ENCODE peak calls at places on chromosomes 6 and 20, in seven cellular contexts. One of them, this sample, is unnamed.

GRCh38 chr6:152635949-152636674 is 1.1 kb downstream of the SYNE1 start:
- DNase-seq in neural progenitor cell: peak
- DNase-seq in MM.1S: no peak
- DNase-seq in GM23248: peak
- DNase-seq in SK-N-SH: peak
- DNase-seq in hepatocyte: peak
- DNase-seq in HCT116: no peak
- DNase-seq in this sample: peak

GRCh38 chr20:44485078-44485829 is 9.6 kb downstream of the TTPAL start:
- DNase-seq in neural progenitor cell: no peak
- DNase-seq in MM.1S: no peak
- DNase-seq in SK-N-SH: no peak
- DNase-seq in HCT116: no peak
- DNase-seq in GM23248: peak
- DNase-seq in hepatocyte: no peak
- DNase-seq in this sample: no peak

GRCh38 chr20:49990310-49990720 is 7.5 kb downstream of the SNAI1 start:
- DNase-seq in neural progenitor cell: peak
- DNase-seq in SK-N-SH: no peak
- DNase-seq in GM23248: peak
- DNase-seq in hepatocyte: no peak
- DNase-seq in MM.1S: no peak
- DNase-seq in HCT116: no peak
- DNase-seq in this sample: no peak

GRCh38 chr6:166814386-166814785 is 142.0 kb downstream of the RNASET2 start:
- DNase-seq in HCT116: no peak
- DNase-seq in SK-N-SH: no peak
- DNase-seq in GM23248: no peak
- DNase-seq in neural progenitor cell: no peak
- DNase-seq in hepatocyte: no peak
- DNase-seq in MM.1S: no peak
- DNase-seq in this sample: no peak

GRCh38 chr6:136846046-136846445 is 23.7 kb downstream of the PEX7 start:
- DNase-seq in MM.1S: peak
- DNase-seq in HCT116: peak
- DNase-seq in GM23248: peak
- DNase-seq in hepatocyte: peak
- DNase-seq in neural progenitor cell: peak
- DNase-seq in SK-N-SH: peak
- DNase-seq in this sample: peak

GRCh38 chr20:33211817-33212424 is 5.2 kb upstream of the BPIFA3 start:
- DNase-seq in HCT116: peak
- DNase-seq in MM.1S: peak
- DNase-seq in neural progenitor cell: peak
- DNase-seq in hepatocyte: peak
- DNase-seq in SK-N-SH: peak
- DNase-seq in GM23248: peak
- DNase-seq in this sample: peak

GRCh38 chr20:62195736-62196135 is 12.9 kb downstream of the MTG2 start:
- DNase-seq in SK-N-SH: no peak
- DNase-seq in HCT116: no peak
- DNase-seq in neural progenitor cell: no peak
- DNase-seq in MM.1S: no peak
- DNase-seq in GM23248: no peak
- DNase-seq in hepatocyte: no peak
- DNase-seq in this sample: no peak

GRCh38 chr6:12138377-12138776 is 126.3 kb downstream of the HIVEP1 start:
- DNase-seq in HCT116: no peak
- DNase-seq in SK-N-SH: no peak
- DNase-seq in neural progenitor cell: no peak
- DNase-seq in GM23248: no peak
- DNase-seq in MM.1S: no peak
- DNase-seq in hepatocyte: no peak
- DNase-seq in this sample: no peak

GRCh38 chr20:33680681-33681080 is 5.5 kb downstream of the E2F1 start:
- DNase-seq in HCT116: no peak
- DNase-seq in MM.1S: peak
- DNase-seq in SK-N-SH: no peak
- DNase-seq in neural progenitor cell: no peak
- DNase-seq in hepatocyte: no peak
- DNase-seq in GM23248: peak
- DNase-seq in this sample: no peak

GRCh38 chr6:157571995-157572394 is 191.0 kb downstream of the ZDHHC14 start:
- DNase-seq in MM.1S: no peak
- DNase-seq in SK-N-SH: no peak
- DNase-seq in hepatocyte: no peak
- DNase-seq in HCT116: no peak
- DNase-seq in GM23248: no peak
- DNase-seq in neural progenitor cell: no peak
- DNase-seq in this sample: peak

GRCh38 chr20:4571759-4572531 is 149.8 kb upstream of the PRND start:
- DNase-seq in neural progenitor cell: no peak
- DNase-seq in MM.1S: no peak
- DNase-seq in GM23248: peak
- DNase-seq in HCT116: no peak
- DNase-seq in hepatocyte: no peak
- DNase-seq in SK-N-SH: no peak
- DNase-seq in this sample: no peak

GRCh38 chr6:4940416-4940815 is 63.4 kb downstream of the RPP40 start:
- DNase-seq in GM23248: no peak
- DNase-seq in neural progenitor cell: no peak
- DNase-seq in MM.1S: peak
- DNase-seq in hepatocyte: no peak
- DNase-seq in HCT116: no peak
- DNase-seq in SK-N-SH: no peak
- DNase-seq in this sample: no peak

GRCh38 chr20:6942266-6942665 is 174.8 kb downstream of the BMP2 start:
- DNase-seq in hepatocyte: no peak
- DNase-seq in neural progenitor cell: no peak
- DNase-seq in GM23248: no peak
- DNase-seq in SK-N-SH: no peak
- DNase-seq in HCT116: no peak
- DNase-seq in MM.1S: no peak
- DNase-seq in this sample: no peak

GRCh38 chr6:113449051-113449450 is 408.1 kb upstream of the MARCKS start:
- DNase-seq in HCT116: peak
- DNase-seq in hepatocyte: no peak
- DNase-seq in GM23248: peak
- DNase-seq in SK-N-SH: no peak
- DNase-seq in neural progenitor cell: no peak
- DNase-seq in MM.1S: no peak
- DNase-seq in this sample: no peak

GRCh38 chr6:154824076-154824475 is 90.9 kb downstream of the SCAF8 start:
- DNase-seq in HCT116: no peak
- DNase-seq in neural progenitor cell: no peak
- DNase-seq in MM.1S: no peak
- DNase-seq in hepatocyte: no peak
- DNase-seq in SK-N-SH: no peak
- DNase-seq in GM23248: no peak
- DNase-seq in this sample: no peak

GRCh38 chr6:147759088-147759487 is 250.6 kb downstream of the SAMD5 start:
- DNase-seq in GM23248: no peak
- DNase-seq in SK-N-SH: no peak
- DNase-seq in HCT116: no peak
- DNase-seq in MM.1S: no peak
- DNase-seq in neural progenitor cell: no peak
- DNase-seq in hepatocyte: no peak
- DNase-seq in this sample: no peak

GRCh38 chr20:57450419-57450818 is 59.2 kb downstream of the RBM38 start:
- DNase-seq in neural progenitor cell: no peak
- DNase-seq in hepatocyte: no peak
- DNase-seq in GM23248: peak
- DNase-seq in MM.1S: peak
- DNase-seq in SK-N-SH: peak
- DNase-seq in HCT116: no peak
- DNase-seq in this sample: peak

GRCh38 chr20:48461351-48461750 is 366.4 kb downstream of the PREX1 start:
- DNase-seq in MM.1S: no peak
- DNase-seq in hepatocyte: no peak
- DNase-seq in GM23248: no peak
- DNase-seq in HCT116: no peak
- DNase-seq in neural progenitor cell: no peak
- DNase-seq in SK-N-SH: no peak
- DNase-seq in this sample: no peak

GRCh38 chr6:45375449-45375848 is 2.3 kb downstream of the SUPT3H start:
- DNase-seq in neural progenitor cell: no peak
- DNase-seq in MM.1S: no peak
- DNase-seq in GM23248: peak
- DNase-seq in SK-N-SH: no peak
- DNase-seq in hepatocyte: no peak
- DNase-seq in HCT116: no peak
- DNase-seq in this sample: no peak

GRCh38 chr6:14635195-14635594 is 517.6 kb downstream of the CD83 start:
- DNase-seq in HCT116: no peak
- DNase-seq in GM23248: no peak
- DNase-seq in MM.1S: peak
- DNase-seq in SK-N-SH: no peak
- DNase-seq in neural progenitor cell: no peak
- DNase-seq in hepatocyte: no peak
- DNase-seq in this sample: peak

GRCh38 chr6:7051780-7052440 is 55.9 kb upstream of the RREB1 start:
- DNase-seq in hepatocyte: peak
- DNase-seq in MM.1S: no peak
- DNase-seq in GM23248: peak
- DNase-seq in SK-N-SH: peak
- DNase-seq in HCT116: no peak
- DNase-seq in neural progenitor cell: peak
- DNase-seq in this sample: no peak

GRCh38 chr6:7050911-7051779 is 56.6 kb upstream of the RREB1 start:
- DNase-seq in hepatocyte: peak
- DNase-seq in HCT116: no peak
- DNase-seq in GM23248: peak
- DNase-seq in neural progenitor cell: peak
- DNase-seq in MM.1S: no peak
- DNase-seq in SK-N-SH: no peak
- DNase-seq in this sample: no peak

GRCh38 chr6:7052441-7052936 is 55.3 kb upstream of the RREB1 start:
- DNase-seq in SK-N-SH: peak
- DNase-seq in MM.1S: no peak
- DNase-seq in GM23248: peak
- DNase-seq in hepatocyte: peak
- DNase-seq in HCT116: no peak
- DNase-seq in neural progenitor cell: peak
- DNase-seq in this sample: no peak

GRCh38 chr6:7050099-7050498 is 57.7 kb upstream of the RREB1 start:
- DNase-seq in hepatocyte: no peak
- DNase-seq in SK-N-SH: no peak
- DNase-seq in GM23248: no peak
- DNase-seq in neural progenitor cell: no peak
- DNase-seq in MM.1S: no peak
- DNase-seq in HCT116: no peak
- DNase-seq in this sample: no peak

DNA sequence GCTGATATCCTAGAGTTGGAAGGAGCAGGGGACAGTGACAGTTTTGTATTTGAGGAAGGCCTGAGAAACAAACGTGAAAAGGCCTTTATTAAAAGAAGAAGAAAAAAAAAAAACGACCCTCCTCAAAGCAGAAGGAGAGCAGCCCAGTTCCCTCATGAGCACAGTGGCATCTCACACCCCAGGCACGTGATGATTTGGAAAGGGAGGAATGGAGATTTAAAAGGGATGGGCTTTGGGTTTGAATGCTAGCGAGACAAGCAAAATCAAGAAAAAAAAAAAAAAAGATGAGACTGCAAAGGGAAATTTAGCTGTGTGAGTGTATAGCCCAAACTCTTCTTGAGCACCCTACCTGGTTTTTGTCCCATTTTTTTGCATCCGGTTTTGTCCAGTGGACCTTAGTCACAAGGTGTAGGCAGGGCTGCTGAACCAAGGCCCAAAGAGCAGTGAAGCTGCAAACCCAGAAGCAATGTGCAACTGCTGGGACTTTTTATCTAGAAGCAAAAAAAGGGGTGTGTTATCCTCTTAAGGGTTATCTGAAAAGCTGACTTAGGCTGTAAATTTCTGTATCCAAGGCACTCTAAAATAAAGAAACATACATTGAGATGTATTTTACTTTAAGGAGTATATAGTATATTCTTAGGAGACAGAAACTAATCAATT is 54.5 kb upstream of the RREB1 start:
- DNase-seq in GM23248: peak
- DNase-seq in neural progenitor cell: peak
- DNase-seq in HCT116: no peak
- DNase-seq in MM.1S: no peak
- DNase-seq in hepatocyte: peak
- DNase-seq in SK-N-SH: no peak
- DNase-seq in this sample: no peak
- H3K4me3 ChIP-seq in GM23248: no peak
- H3K4me3 ChIP-seq in neural progenitor cell: no peak
- H3K4me3 ChIP-seq in HCT116: no peak
- H3K4me3 ChIP-seq in MM.1S: no peak
- H3K4me3 ChIP-seq in hepatocyte: no peak
- H3K4me3 ChIP-seq in SK-N-SH: no peak
- H3K4me3 ChIP-seq in this sample: no peak

GRCh38 chr6:33112148-33112547 is 36.4 kb downstream of the HLA-DPB1 start:
- DNase-seq in GM23248: peak
- DNase-seq in neural progenitor cell: no peak
- DNase-seq in MM.1S: peak
- DNase-seq in SK-N-SH: peak
- DNase-seq in HCT116: peak
- DNase-seq in hepatocyte: peak
- DNase-seq in this sample: peak
- TF ChIP-seq EZH2phosphoT487 in GM23248: no peak
- TF ChIP-seq EZH2phosphoT487 in neural progenitor cell: no peak
- TF ChIP-seq EZH2phosphoT487 in MM.1S: no peak
- TF ChIP-seq EZH2phosphoT487 in SK-N-SH: no peak
- TF ChIP-seq EZH2phosphoT487 in HCT116: no peak
- TF ChIP-seq EZH2phosphoT487 in hepatocyte: no peak
- TF ChIP-seq EZH2phosphoT487 in this sample: no peak

GRCh38 chr6:35046098-35046497 is 95.0 kb downstream of the TCP11 start:
- DNase-seq in MM.1S: no peak
- DNase-seq in HCT116: no peak
- DNase-seq in hepatocyte: no peak
- DNase-seq in SK-N-SH: no peak
- DNase-seq in neural progenitor cell: peak
- DNase-seq in GM23248: no peak
- DNase-seq in this sample: no peak
- H3K4me3 ChIP-seq in MM.1S: no peak
- H3K4me3 ChIP-seq in HCT116: no peak
- H3K4me3 ChIP-seq in hepatocyte: no peak
- H3K4me3 ChIP-seq in SK-N-SH: no peak
- H3K4me3 ChIP-seq in neural progenitor cell: no peak
- H3K4me3 ChIP-seq in GM23248: no peak
- H3K4me3 ChIP-seq in this sample: no peak

DNA sequence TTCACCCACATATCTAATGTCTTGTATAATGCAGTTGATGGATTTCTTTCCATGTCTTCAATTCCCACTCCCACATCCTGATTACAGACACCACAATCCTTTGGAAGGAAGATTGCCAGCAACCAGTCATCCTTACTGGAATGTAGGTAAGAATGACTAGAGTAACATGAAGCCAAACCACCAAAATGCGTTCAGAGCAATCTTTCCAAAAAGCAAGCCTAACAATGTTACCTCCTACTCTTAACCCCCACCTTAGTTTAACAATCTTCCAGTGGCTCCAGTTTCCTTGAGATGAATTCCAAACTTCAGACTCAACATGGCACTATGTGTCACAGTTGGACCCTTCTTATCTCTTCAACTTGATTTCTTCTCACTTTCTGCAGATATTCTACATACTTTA is 685.6 kb downstream of the DOK5 start:
- DNase-seq in GM23248: no peak
- DNase-seq in HCT116: no peak
- DNase-seq in MM.1S: no peak
- DNase-seq in SK-N-SH: no peak
- DNase-seq in hepatocyte: no peak
- DNase-seq in neural progenitor cell: no peak
- DNase-seq in this sample: no peak
- TF ChIP-seq EZH2phosphoT487 in GM23248: no peak
- TF ChIP-seq EZH2phosphoT487 in HCT116: no peak
- TF ChIP-seq EZH2phosphoT487 in MM.1S: no peak
- TF ChIP-seq EZH2phosphoT487 in SK-N-SH: no peak
- TF ChIP-seq EZH2phosphoT487 in hepatocyte: no peak
- TF ChIP-seq EZH2phosphoT487 in neural progenitor cell: no peak
- TF ChIP-seq EZH2phosphoT487 in this sample: no peak